ENCODE peak calls at places on chromosomes 6 and 20, in seven cellular contexts. W is left ventricle myocardium inferior; J is NCI-H2081; T is activated CD8-positive, alpha-beta memory T cell treated with anti-CD3 and anti-CD28 coated beads for 4 hours; B is activated T-cell treated with anti-CD3 and anti-CD28 coated beads for 1 hour; I is iris pigment epithelial cell; K is naive thymus-derived CD8-positive, alpha-beta T cell. L is an unnamed sample.

GRCh38 chr6:158027590-158028285 is 46.1 kb downstream of the SYNJ2 start:
- DNase-seq in W (peak), J (no peak), T (no peak), B (no peak), I (no peak), K (no peak), L (no peak)

GRCh38 chr6:52087498-52087999 is at the start of gene PKHD1:
- DNase-seq in W (no peak), J (no peak), T (no peak), B (no peak), I (peak), K (no peak), L (no peak)

GRCh38 chr6:134657751-134658522 is 292.0 kb downstream of the ALDH8A1 start:
- DNase-seq in W (no peak), J (no peak), T (no peak), B (no peak), I (peak), K (no peak), L (no peak)

GRCh38 chr20:46133886-46134654 is 16.0 kb downstream of the CD40 start:
- DNase-seq in W (no peak), J (no peak), T (no peak), B (no peak), I (no peak), K (no peak), L (no peak)

GRCh38 chr20:56540415-56540814 is 7.4 kb downstream of the FAM209B start:
- DNase-seq in W (no peak), J (no peak), T (no peak), B (no peak), I (peak), K (no peak), L (no peak)

GRCh38 chr6:151702851-151703629 is 104.4 kb upstream of the ESR1 start:
- DNase-seq in W (no peak), J (no peak), T (no peak), B (no peak), I (no peak), K (no peak), L (no peak)

GRCh38 chr6:67640462-67640861 is 994.6 kb upstream of the ADGRB3 start:
- DNase-seq in W (no peak), J (no peak), T (no peak), B (no peak), I (peak), K (no peak), L (no peak)

GRCh38 chr6:142694054-142694453 is 250.9 kb downstream of the HIVEP2 start:
- DNase-seq in W (no peak), J (no peak), T (no peak), B (no peak), I (peak), K (no peak), L (no peak)

GRCh38 chr6:111952821-111953535 is 79.7 kb upstream of the FYN start:
- DNase-seq in W (no peak), J (no peak), T (no peak), B (no peak), I (no peak), K (no peak), L (no peak)

GRCh38 chr20:63850689-63851547 is 10.4 kb upstream of the ABHD16B start:
- DNase-seq in W (no peak), J (no peak), T (no peak), B (no peak), I (no peak), K (no peak), L (no peak)

GRCh38 chr6:13709698-13710551 is 1.7 kb downstream of the RANBP9 start:
- DNase-seq in W (no peak), J (peak), T (no peak), B (no peak), I (peak), K (peak), L (no peak)

L was measured in heart left ventricle.